ENCODE peak calls at places on chromosomes 4 and X, in seven cellular contexts. S is AML-193; D is stimulated activated CD4-positive, alpha-beta T cell treated with anti-CD3 and anti-CD28 coated beads, Interleukin-1b, Interleukin-23, amount 100 ng/mL, for 1 hour; Q is neural progenitor cell; H is activated CD4-positive, alpha-beta T cell treated with anti-CD3 and anti-CD28 coated beads for 1 hour; W is anterior cingulate cortex; Z is upper lobe of right lung. J is an unnamed sample.

GRCh38 chr4:173332963-173333657 is 1.0 kb downstream of the HMGB2 start:
- DNase-seq in Z (no peak), H (no peak), D (no peak), W (no peak), S (no peak), Q (no peak), J (peak; percentile 69)

GRCh38 chr4:8594097-8595038 is 1.8 kb downstream of the CPZ start:
- DNase-seq in S (peak; percentile 64), D (no peak), Q (peak; percentile 93), H (no peak), W (peak; percentile 18), Z (no peak), J (no peak)

GRCh38 chrX:65522739-65523372 is 11.7 kb downstream of the LAS1L start:
- DNase-seq in H (no peak), D (no peak), Z (no peak), S (no peak), W (no peak), Q (no peak), J (no peak)

GRCh38 chr4:3704669-3705068 is 61.5 kb upstream of the ADRA2C start:
- DNase-seq in Z (peak; percentile 26), W (no peak), H (no peak), D (no peak), Q (no peak), S (no peak), J (no peak)

GRCh38 chrX:12058087-12058486 is 80.2 kb upstream of the FRMPD4 start:
- DNase-seq in S (no peak), W (no peak), H (no peak), Z (no peak), Q (no peak), D (no peak), J (no peak)

GRCh38 chrX:39903937-39904336 is 193.8 kb downstream of the BCOR start:
- DNase-seq in W (no peak), S (no peak), Z (no peak), Q (no peak), D (no peak), H (no peak), J (no peak)

GRCh38 chr4:168716411-168717129 is 219.7 kb downstream of the PALLD start:
- DNase-seq in H (no peak), Z (no peak), W (no peak), S (no peak), D (no peak), Q (no peak), J (no peak)

GRCh38 chrX:108165349-108166111 is 74.0 kb downstream of the ATG4A start:
- DNase-seq in Q (peak; percentile 60), H (no peak), S (no peak), D (no peak), Z (no peak), W (no peak), J (no peak)